ENCODE peak calls at places on chromosomes 4 and X, in seven cellular contexts. T is NCI-H1694 treated with DMSO at 0.1 percent for 48 hours; K is fibroblast of lung; C is activated CD4-positive, alpha-beta T cell treated with anti-CD3 and anti-CD28 coated beads, Interleukin-2, amount 10 ng/mL, durations not matched to agents 7 days and 5 days; S is WTC11; Z is GM12878; A is HEK293T. G is an unnamed sample.
A peak's percentile ranks its signal among the peaks of the same experiment; 100 is the strongest.

GRCh38 chrX:66602381-66602938 is 36.4 kb downstream of the EDA2R start:
- DNase-seq in T (no peak), K (no peak), C (no peak), S (peak; percentile 11), Z (no peak), A (no peak), G (no peak)

GRCh38 chrX:83771664-83772063 is 89.3 kb upstream of the CYLC1 start:
- DNase-seq in T (no peak), K (no peak), C (no peak), S (no peak), Z (no peak), A (peak; percentile 8), G (no peak)

GRCh38 chr4:182752158-182752910 is 164.9 kb downstream of the DCTD start:
- DNase-seq in T (no peak), K (no peak), C (no peak), S (no peak), Z (no peak), A (no peak), G (peak; percentile 14)

GRCh38 chr4:132071815-132072214 is 1077.3 kb upstream of the PCDH10 start:
- DNase-seq in T (no peak), K (peak; percentile 20), C (no peak), S (no peak), Z (no peak), A (no peak), G (no peak)

GRCh38 chr4:75723117-75723801 is 1.1 kb upstream of the USO1 start:
- DNase-seq in T (peak; percentile 18), K (no peak), C (no peak), S (no peak), Z (no peak), A (no peak), G (no peak)

GRCh38 chrX:17496407-17496806 is 121.4 kb downstream of the NHS start:
- DNase-seq in T (no peak), K (no peak), C (no peak), S (no peak), Z (no peak), A (no peak), G (no peak)

GRCh38 chrX:77640702-77641101 is 145.3 kb downstream of the ATRX start:
- DNase-seq in T (no peak), K (no peak), C (no peak), S (no peak), Z (peak; percentile 24), A (no peak), G (no peak)

GRCh38 chrX:141468940-141469339 is 115.6 kb downstream of the SPANXA1 start:
- DNase-seq in T (no peak), K (peak; percentile 1), C (no peak), S (no peak), Z (no peak), A (no peak), G (peak; percentile 4)

GRCh38 chr4:108484187-108484586 is 136.2 kb upstream of the RPL34 start:
- DNase-seq in T (no peak), K (no peak), C (no peak), S (no peak), Z (no peak), A (no peak), G (no peak)

GRCh38 chr4:74545488-74545887 is 100.6 kb downstream of the AREG start:
- DNase-seq in T (no peak), K (no peak), C (no peak), S (no peak), Z (no peak), A (no peak), G (no peak)

GRCh38 chr4:163548481-163549243 is 54.2 kb downstream of the TMA16 start:
- DNase-seq in T (peak; percentile 26), K (peak; percentile 78), C (peak; percentile 55), S (no peak), Z (no peak), A (peak; percentile 38), G (peak; percentile 36)

GRCh38 chr4:93092765-93093164 is 735.8 kb upstream of the ATOH1 start:
- DNase-seq in T (no peak), K (no peak), C (no peak), S (no peak), Z (no peak), A (no peak), G (no peak)

GRCh38 chr4:183638436-183638835 is 20.5 kb downstream of the RWDD4 start:
- DNase-seq in T (no peak), K (no peak), C (no peak), S (no peak), Z (no peak), A (no peak), G (no peak)

GRCh38 chr4:85953651-85954018 is 406.2 kb downstream of the MAPK10 start:
- DNase-seq in T (no peak), K (peak; percentile 51), C (no peak), S (no peak), Z (no peak), A (no peak), G (no peak)

GRCh38 chr4:8236141-8236919 is 33.2 kb upstream of the HTRA3 start:
- DNase-seq in T (no peak), K (no peak), C (no peak), S (no peak), Z (no peak), A (no peak), G (no peak)

GRCh38 chr4:38723726-38724506 is 58.9 kb downstream of the TLR10 start:
- DNase-seq in T (no peak), K (no peak), C (no peak), S (no peak), Z (no peak), A (no peak), G (no peak)

GRCh38 chr4:139368990-139369389 is 66.7 kb upstream of the NDUFC1 start:
- DNase-seq in T (no peak), K (no peak), C (no peak), S (no peak), Z (no peak), A (no peak), G (no peak)

GRCh38 chr4:112152496-112152895 is 7.2 kb downstream of the FAM241A start:
- DNase-seq in T (no peak), K (no peak), C (no peak), S (no peak), Z (no peak), A (no peak), G (no peak)

GRCh38 chr4:48483777-48484493 is 792 bp downstream of the SLC10A4 start:
- DNase-seq in T (no peak), K (no peak), C (no peak), S (peak; percentile 41), Z (no peak), A (no peak), G (no peak)

GRCh38 chrX:70434914-70435586 is 9.6 kb upstream of the DLG3 start:
- DNase-seq in T (no peak), K (peak; percentile 48), C (no peak), S (no peak), Z (no peak), A (no peak), G (peak; percentile 81)

GRCh38 chr4:123418486-123418931 is 21.9 kb downstream of the SPRY1 start:
- DNase-seq in T (no peak), K (peak; percentile 85), C (peak; percentile 15), S (peak; percentile 44), Z (no peak), A (no peak), G (peak; percentile 72)

GRCh38 chr4:95693594-95693993 is 144.8 kb upstream of the UNC5C start:
- DNase-seq in T (no peak), K (peak; percentile 29), C (no peak), S (peak; percentile 17), Z (no peak), A (peak; percentile 12), G (no peak)

GRCh38 chr4:78809928-78810835 is 34.0 kb downstream of the BMP2K start:
- DNase-seq in T (no peak), K (no peak), C (no peak), S (no peak), Z (no peak), A (no peak), G (no peak)

GRCh38 chr4:40292313-40292759 is 42.8 kb upstream of the CHRNA9 start:
- DNase-seq in T (no peak), K (peak; percentile 41), C (no peak), S (no peak), Z (no peak), A (no peak), G (no peak)

GRCh38 chrX:131548994-131549393 is 5.1 kb downstream of the OR13H1 start:
- DNase-seq in T (no peak), K (no peak), C (no peak), S (no peak), Z (no peak), A (no peak), G (no peak)

GRCh38 chr4:161206528-161207080 is 957.2 kb downstream of the FSTL5 start:
- DNase-seq in T (no peak), K (no peak), C (no peak), S (no peak), Z (no peak), A (no peak), G (no peak)

G was measured in hepatic stellate cell.